ENCODE peak calls at places on chromosome 3, in six cellular contexts. W is ovary, Q is esophagus muscularis mucosa, P is stomach, C is A549, T is transverse colon. G is an unnamed sample.

GRCh38 chr3:110301781-110302180 is 769.8 kb upstream of the NECTIN3 start:
- DNase-seq in Q (no peak), C (no peak), T (no peak), W (no peak), P (no peak), G (no peak)

GRCh38 chr3:61537366-61537765 is 24.0 kb upstream of the PTPRG start:
- DNase-seq in C (no peak), T (no peak), P (no peak), Q (no peak), W (no peak), G (no peak)

GRCh38 chr3:129211772-129212171 is 28.1 kb upstream of the CNBP start:
- DNase-seq in T (peak; percentile 91), Q (no peak), P (peak; percentile 86), W (peak; percentile 88), C (peak; percentile 82), G (peak; percentile 94)

GRCh38 chr3:28575100-28575747 is 226.6 kb upstream of the AZI2 start:
- DNase-seq in P (peak; percentile 26), T (no peak), C (no peak), Q (no peak), W (peak; percentile 37), G (peak; percentile 84)

GRCh38 chr3:156230291-156230900 is 110.0 kb downstream of the KCNAB1 start:
- DNase-seq in Q (no peak), P (no peak), W (no peak), C (no peak), T (no peak), G (no peak)

GRCh38 chr3:156497326-156497725 is 57.6 kb downstream of the SSR3 start:
- DNase-seq in T (no peak), P (no peak), W (no peak), C (no peak), Q (no peak), G (no peak)

GRCh38 chr3:46878796-46879436 is 1.4 kb downstream of the PTH1R start:
- DNase-seq in C (no peak), W (no peak), P (no peak), T (no peak), Q (no peak), G (no peak)

GRCh38 chr3:123388050-123388449 is 60.8 kb downstream of the ADCY5 start:
- DNase-seq in Q (no peak), P (no peak), C (no peak), T (no peak), W (peak; percentile 27), G (no peak)

GRCh38 chr3:10242182-10243065 is 5.8 kb upstream of the TATDN2 start:
- DNase-seq in W (no peak), T (peak; percentile 54), P (no peak), C (no peak), Q (no peak), G (no peak)

GRCh38 chr3:70488816-70489215 is 176.4 kb upstream of the MDFIC2 start:
- DNase-seq in Q (no peak), P (no peak), C (no peak), T (no peak), W (no peak), G (no peak)

GRCh38 chr3:183252973-183253363 is at the start of gene B3GNT5:
- DNase-seq in P (peak; percentile 86), C (no peak), W (peak; percentile 56), Q (no peak), T (peak; percentile 90), G (peak; percentile 92)

GRCh38 chr3:75329713-75330112 is 334.4 kb upstream of the FRG2C start:
- DNase-seq in Q (no peak), C (no peak), W (no peak), P (no peak), T (no peak), G (no peak)

GRCh38 chr3:114496874-114497273 is 203.0 kb downstream of the TIGIT start:
- DNase-seq in W (no peak), Q (no peak), C (no peak), T (no peak), P (no peak), G (no peak)

GRCh38 chr3:101643861-101644613 is 32.9 kb downstream of the ZBTB11 start:
- DNase-seq in C (no peak), W (no peak), Q (peak; percentile 57), T (no peak), P (no peak), G (no peak)

GRCh38 chr3:132912416-132912753 is 125.8 kb upstream of the TMEM108 start:
- DNase-seq in P (no peak), Q (no peak), C (no peak), T (no peak), W (no peak), G (no peak)

GRCh38 chr3:4981160-4981687 is 2.0 kb downstream of the BHLHE40 start:
- DNase-seq in C (no peak), Q (no peak), W (no peak), P (no peak), T (no peak), G (no peak)

GRCh38 chr3:178810173-178810572 is 261.4 kb downstream of the ZMAT3 start:
- DNase-seq in W (no peak), P (no peak), T (no peak), Q (no peak), C (no peak), G (no peak)

GRCh38 chr3:144564011-144564410 is 592.4 kb downstream of the DIPK2A start:
- DNase-seq in C (no peak), Q (no peak), T (no peak), P (no peak), W (no peak), G (no peak)

GRCh38 chr3:56758539-56758981 is 43.2 kb downstream of the ARHGEF3 start:
- DNase-seq in C (peak; percentile 7), P (peak; percentile 68), W (no peak), T (no peak), Q (no peak), G (no peak)

GRCh38 chr3:32972482-32973146 is 21.2 kb downstream of the CCR4 start:
- DNase-seq in P (no peak), Q (no peak), C (no peak), T (no peak), W (no peak), G (no peak)

GRCh38 chr3:128706171-128706570 is 19.8 kb upstream of the RAB7A start:
- DNase-seq in W (no peak), T (no peak), Q (no peak), P (no peak), C (no peak), G (no peak)

GRCh38 chr3:13539671-13540070 is 9.3 kb upstream of the FBLN2 start:
- DNase-seq in W (peak; percentile 16), P (no peak), Q (no peak), T (no peak), C (no peak), G (no peak)

GRCh38 chr3:119911748-119912147 is 129.8 kb downstream of the NR1I2 start:
- DNase-seq in C (no peak), P (no peak), W (no peak), Q (no peak), T (no peak), G (no peak)

GRCh38 chr3:51538459-51539290 is at the start of gene RAD54L2:
- DNase-seq in C (peak; percentile 67), P (peak; percentile 87), T (peak; percentile 86), W (peak; percentile 89), Q (no peak), G (peak; percentile 81)
- TF ChIP-seq EP300 in C (no peak), P (no peak), T (no peak), W (no peak), Q (no peak), G (no peak)

DNA sequence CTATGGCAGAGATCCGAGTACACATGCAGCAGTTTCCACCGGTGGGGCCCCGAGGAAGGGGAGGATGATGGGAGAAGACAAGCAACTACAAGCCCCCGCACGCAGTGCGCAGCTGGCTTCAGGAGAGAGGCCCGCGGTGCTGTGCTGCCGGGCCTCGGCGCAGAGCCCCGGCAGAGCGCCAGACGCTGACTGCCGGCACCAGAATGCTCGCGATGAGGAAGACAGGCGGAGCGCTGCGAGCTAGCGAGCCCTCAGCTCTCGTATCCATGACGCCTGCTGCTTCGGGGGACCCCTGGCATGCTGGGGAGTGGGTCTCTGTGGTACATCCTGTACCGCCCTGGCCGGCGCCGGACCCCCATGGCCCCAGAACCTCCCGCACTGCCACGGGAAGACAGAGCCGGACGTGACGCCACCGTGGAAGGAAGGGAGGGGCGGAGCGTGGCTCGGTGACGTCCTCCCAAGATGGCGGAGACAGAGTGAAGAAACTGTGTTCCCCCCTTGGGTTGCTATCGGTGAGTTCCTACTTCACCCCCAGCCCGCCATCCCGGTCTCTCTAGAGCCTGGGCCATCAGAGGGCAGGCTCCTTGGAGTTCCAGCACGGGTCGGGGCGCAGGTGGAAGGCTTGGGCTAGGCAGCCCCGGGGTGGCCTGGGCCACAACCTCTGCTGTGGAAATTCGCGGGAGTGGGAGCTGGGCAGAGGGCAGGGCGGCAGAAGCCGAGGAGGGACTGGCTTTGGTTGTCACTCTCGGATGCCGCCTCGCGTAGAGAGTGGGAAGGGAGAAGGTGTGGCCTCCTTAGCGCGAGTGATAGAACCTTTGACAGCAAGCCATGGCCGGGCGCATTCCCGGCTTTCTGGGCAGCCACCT is at the start of gene MYNN:
- DNase-seq in C (peak; percentile 60), Q (peak; percentile 97), W (peak; percentile 95), T (peak; percentile 95), P (peak; percentile 94), G (peak; percentile 96)
- TF ChIP-seq CTCF in C (no peak), Q (no peak), W (no peak), T (no peak), P (no peak), G (no peak)

DNA sequence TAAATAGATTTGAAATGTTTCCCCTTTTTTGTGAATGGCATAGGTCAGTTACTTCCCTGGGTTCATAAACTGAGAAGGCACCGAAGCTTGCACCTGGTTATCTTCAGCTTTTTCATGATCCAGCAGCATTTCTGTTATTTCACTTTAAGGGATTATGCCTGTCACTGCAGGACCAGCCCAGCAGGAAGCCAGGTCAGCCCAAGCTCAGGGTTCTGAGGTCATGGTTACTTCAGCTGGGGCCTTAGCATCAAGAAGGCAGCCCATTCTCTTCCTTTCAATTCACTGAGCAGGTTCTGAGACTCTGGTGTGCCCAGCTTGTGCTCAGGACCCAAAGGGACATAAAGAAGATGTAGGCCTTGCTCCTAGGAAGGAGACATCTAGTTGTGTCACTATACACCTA is 124.6 kb downstream of the CTNNB1 start:
- DNase-seq in P (no peak), T (no peak), C (no peak), W (no peak), Q (no peak), G (no peak)
- TF ChIP-seq EP300 in P (no peak), T (no peak), C (no peak), W (no peak), Q (no peak), G (no peak)

DNA sequence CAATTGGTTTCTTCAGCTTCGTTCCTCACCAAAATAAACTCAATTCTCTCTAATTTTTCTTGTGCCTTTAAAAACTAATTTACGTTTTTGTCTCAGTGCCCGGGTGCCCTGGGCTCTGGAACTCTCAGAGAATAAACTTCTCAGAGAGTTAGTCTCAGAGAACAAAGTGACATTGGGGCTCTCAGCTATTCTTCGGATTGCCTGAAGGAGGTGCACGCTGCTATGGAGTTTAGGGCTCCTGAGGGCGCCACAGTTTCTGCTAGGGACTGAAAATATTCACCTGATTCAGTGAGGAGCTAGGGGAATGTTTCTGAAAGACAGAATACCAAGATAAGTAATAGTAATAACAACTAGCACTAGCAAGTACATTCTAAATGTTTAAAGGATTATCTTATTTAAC is 22.7 kb downstream of the ZIC4 start:
- DNase-seq in C (no peak), W (no peak), T (no peak), Q (no peak), P (no peak), G (no peak)
- TF ChIP-seq CTCF in C (peak; percentile 10), W (no peak), T (no peak), Q (no peak), P (no peak), G (no peak)

GRCh38 chr3:12484198-12484982 is at the start of gene TSEN2:
- DNase-seq in C (peak; percentile 92), T (peak; percentile 96), Q (peak; percentile 95), W (peak; percentile 98), P (peak; percentile 96), G (peak; percentile 96)
- TF ChIP-seq EP300 in C (no peak), T (no peak), Q (no peak), W (no peak), P (no peak), G (no peak)